ENCODE peak calls at places on chromosomes 13 and 19, in seven cellular contexts. One of them, this sample, is unnamed. For H3K9me3, the result is how much of the 10 kb centered on the place peaks cover.

GRCh38 chr19:44566984-44567383 is 37.5 kb upstream of the CEACAM20 start:
- DNase-seq in suprapubic skin: no peak
- DNase-seq in stomach: no peak
- DNase-seq in upper lobe of left lung: no peak
- DNase-seq in SK-N-SH: no peak
- DNase-seq in HepG2: no peak
- DNase-seq in H1: no peak
- DNase-seq in this sample: no peak

GRCh38 chr13:25276748-25277147 is 10.5 kb downstream of the MTMR6 start:
- DNase-seq in suprapubic skin: no peak
- DNase-seq in stomach: no peak
- DNase-seq in upper lobe of left lung: no peak
- DNase-seq in SK-N-SH: no peak
- DNase-seq in HepG2: no peak
- DNase-seq in H1: no peak
- DNase-seq in this sample: no peak

GRCh38 chr13:42355118-42355840 is 83.3 kb downstream of the AKAP11 start:
- DNase-seq in suprapubic skin: no peak
- DNase-seq in stomach: no peak
- DNase-seq in upper lobe of left lung: no peak
- DNase-seq in SK-N-SH: no peak
- DNase-seq in HepG2: no peak
- DNase-seq in H1: no peak
- DNase-seq in this sample: no peak

GRCh38 chr13:80753951-80754350 is 413.0 kb upstream of the SPRY2 start:
- DNase-seq in suprapubic skin: no peak
- DNase-seq in stomach: no peak
- DNase-seq in upper lobe of left lung: no peak
- DNase-seq in SK-N-SH: no peak
- DNase-seq in HepG2: no peak
- DNase-seq in H1: no peak
- DNase-seq in this sample: no peak

GRCh38 chr19:4970558-4971423 is 1.9 kb downstream of the KDM4B start:
- DNase-seq in suprapubic skin: no peak
- DNase-seq in stomach: peak
- DNase-seq in upper lobe of left lung: peak
- DNase-seq in SK-N-SH: peak
- DNase-seq in HepG2: peak
- DNase-seq in H1: no peak
- DNase-seq in this sample: peak

GRCh38 chr19:4499855-4500254 is 18.4 kb downstream of the PLIN4 start:
- DNase-seq in suprapubic skin: no peak
- DNase-seq in stomach: no peak
- DNase-seq in upper lobe of left lung: no peak
- DNase-seq in SK-N-SH: no peak
- DNase-seq in HepG2: no peak
- DNase-seq in H1: no peak
- DNase-seq in this sample: no peak

GRCh38 chr13:76630629-76631028 is 255.6 kb downstream of the KCTD12 start:
- DNase-seq in suprapubic skin: no peak
- DNase-seq in stomach: no peak
- DNase-seq in upper lobe of left lung: no peak
- DNase-seq in SK-N-SH: no peak
- DNase-seq in HepG2: no peak
- DNase-seq in H1: no peak
- DNase-seq in this sample: no peak

GRCh38 chr19:28569132-28570114 is 643.5 kb downstream of the UQCRFS1 start:
- DNase-seq in suprapubic skin: no peak
- DNase-seq in stomach: no peak
- DNase-seq in upper lobe of left lung: no peak
- DNase-seq in SK-N-SH: no peak
- DNase-seq in HepG2: no peak
- DNase-seq in H1: no peak
- DNase-seq in this sample: no peak

GRCh38 chr13:63944896-63945295 is 2529.2 kb upstream of the PCDH20 start:
- DNase-seq in suprapubic skin: no peak
- DNase-seq in stomach: no peak
- DNase-seq in upper lobe of left lung: no peak
- DNase-seq in SK-N-SH: no peak
- DNase-seq in HepG2: no peak
- DNase-seq in H1: no peak
- DNase-seq in this sample: no peak

DNA sequence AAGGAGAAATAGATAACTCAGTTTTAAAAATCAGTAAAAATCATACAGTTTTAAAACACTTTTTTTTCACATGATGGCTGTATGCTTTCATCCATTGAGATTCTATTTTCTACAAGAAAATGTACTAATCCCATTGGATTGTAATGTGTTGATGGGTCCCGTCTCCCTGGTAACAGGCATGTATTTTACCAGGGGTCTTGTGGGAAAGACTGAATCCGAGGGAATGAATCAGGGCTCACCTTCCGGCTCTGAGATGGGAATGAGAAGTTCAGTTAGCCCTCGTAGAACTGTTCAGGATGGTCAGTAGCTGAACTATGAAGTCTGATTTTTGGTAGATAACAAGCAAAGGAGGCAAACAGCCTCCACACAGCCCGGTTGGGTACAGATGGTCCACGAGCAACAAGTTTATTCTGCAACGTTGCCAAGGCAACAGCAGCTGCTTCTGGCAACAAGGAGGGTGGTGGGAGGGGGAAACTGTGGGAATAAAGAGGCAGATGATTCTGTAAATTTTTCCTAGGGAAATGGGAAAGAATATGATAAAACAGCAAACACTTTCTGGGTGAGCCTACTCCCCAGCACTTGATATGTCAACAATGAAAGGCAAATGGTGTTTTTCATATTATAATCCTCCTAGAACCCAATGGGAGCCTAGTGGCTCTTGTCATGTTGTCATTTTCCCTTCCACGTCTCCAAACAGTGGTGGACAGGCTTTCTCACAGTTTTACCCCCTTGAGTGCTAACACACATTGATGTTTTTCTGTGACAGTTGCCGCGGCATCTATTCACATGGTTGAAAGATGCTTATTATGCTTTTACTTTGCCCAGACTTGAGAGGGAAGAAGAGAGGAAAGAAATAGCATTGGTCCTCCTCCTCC is 12.4 kb upstream of the SIAH3 start:
- DNase-seq in suprapubic skin: no peak
- DNase-seq in stomach: no peak
- DNase-seq in upper lobe of left lung: no peak
- DNase-seq in SK-N-SH: peak
- DNase-seq in HepG2: no peak
- DNase-seq in H1: no peak
- DNase-seq in this sample: no peak
- TF ChIP-seq EP300 in suprapubic skin: no peak
- TF ChIP-seq EP300 in stomach: no peak
- TF ChIP-seq EP300 in upper lobe of left lung: no peak
- TF ChIP-seq EP300 in SK-N-SH: no peak
- TF ChIP-seq EP300 in HepG2: no peak
- TF ChIP-seq EP300 in H1: no peak
- TF ChIP-seq EP300 in this sample: no peak

GRCh38 chr19:58003153-58003828 is 671 bp upstream of the ZNF606 start:
- DNase-seq in suprapubic skin: no peak
- DNase-seq in stomach: no peak
- DNase-seq in upper lobe of left lung: no peak
- DNase-seq in SK-N-SH: no peak
- DNase-seq in HepG2: no peak
- DNase-seq in H1: no peak
- DNase-seq in this sample: no peak
- H3K9me3 ChIP-seq in suprapubic skin: under half
- H3K9me3 ChIP-seq in stomach: half or more
- H3K9me3 ChIP-seq in upper lobe of left lung: under half
- H3K9me3 ChIP-seq in SK-N-SH: under half
- H3K9me3 ChIP-seq in HepG2: half or more
- H3K9me3 ChIP-seq in H1: under half
- H3K9me3 ChIP-seq in this sample: under half

GRCh38 chr19:32933571-32933970 is 38.2 kb downstream of the CEP89 start:
- DNase-seq in suprapubic skin: no peak
- DNase-seq in stomach: no peak
- DNase-seq in upper lobe of left lung: no peak
- DNase-seq in SK-N-SH: no peak
- DNase-seq in HepG2: no peak
- DNase-seq in H1: no peak
- DNase-seq in this sample: no peak

GRCh38 chr19:32930567-32930966 is 41.2 kb downstream of the CEP89 start:
- DNase-seq in suprapubic skin: no peak
- DNase-seq in stomach: no peak
- DNase-seq in upper lobe of left lung: no peak
- DNase-seq in SK-N-SH: no peak
- DNase-seq in HepG2: no peak
- DNase-seq in H1: no peak
- DNase-seq in this sample: no peak

GRCh38 chr19:32924200-32924599 is 47.6 kb downstream of the CEP89 start:
- DNase-seq in suprapubic skin: no peak
- DNase-seq in stomach: no peak
- DNase-seq in upper lobe of left lung: no peak
- DNase-seq in SK-N-SH: no peak
- DNase-seq in HepG2: no peak
- DNase-seq in H1: no peak
- DNase-seq in this sample: peak

GRCh38 chr19:32928806-32929205 is 43.0 kb downstream of the CEP89 start:
- DNase-seq in suprapubic skin: no peak
- DNase-seq in stomach: no peak
- DNase-seq in upper lobe of left lung: no peak
- DNase-seq in SK-N-SH: no peak
- DNase-seq in HepG2: peak
- DNase-seq in H1: no peak
- DNase-seq in this sample: no peak
- TF ChIP-seq POLR2AphosphoS5 in suprapubic skin: no peak
- TF ChIP-seq POLR2AphosphoS5 in stomach: no peak
- TF ChIP-seq POLR2AphosphoS5 in upper lobe of left lung: no peak
- TF ChIP-seq POLR2AphosphoS5 in SK-N-SH: no peak
- TF ChIP-seq POLR2AphosphoS5 in HepG2: no peak
- TF ChIP-seq POLR2AphosphoS5 in H1: no peak
- TF ChIP-seq POLR2AphosphoS5 in this sample: no peak

DNA sequence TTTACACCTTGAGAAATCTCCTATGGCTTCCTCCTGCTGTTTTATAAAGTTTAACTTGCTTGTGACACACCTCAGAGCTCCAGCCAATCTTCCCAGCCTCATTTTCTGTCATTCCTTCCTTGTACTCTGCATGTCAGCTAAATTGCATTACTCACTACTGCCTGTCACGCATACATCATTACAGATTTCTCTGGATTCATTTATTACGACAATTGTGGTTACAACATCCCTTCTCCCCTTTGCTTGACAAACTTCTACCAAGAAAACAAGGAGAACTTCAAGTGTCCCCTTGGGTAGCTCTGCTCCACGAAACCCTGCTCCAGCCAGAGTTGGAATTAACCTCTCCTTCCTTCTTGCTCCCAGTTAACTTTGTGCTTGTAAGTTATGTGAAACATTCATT is 22.0 kb upstream of the GPR18 start:
- DNase-seq in suprapubic skin: no peak
- DNase-seq in stomach: no peak
- DNase-seq in upper lobe of left lung: no peak
- DNase-seq in SK-N-SH: no peak
- DNase-seq in HepG2: no peak
- DNase-seq in H1: no peak
- DNase-seq in this sample: peak
- TF ChIP-seq EP300 in suprapubic skin: peak
- TF ChIP-seq EP300 in stomach: no peak
- TF ChIP-seq EP300 in upper lobe of left lung: no peak
- TF ChIP-seq EP300 in SK-N-SH: no peak
- TF ChIP-seq EP300 in HepG2: no peak
- TF ChIP-seq EP300 in H1: no peak
- TF ChIP-seq EP300 in this sample: peak

DNA sequence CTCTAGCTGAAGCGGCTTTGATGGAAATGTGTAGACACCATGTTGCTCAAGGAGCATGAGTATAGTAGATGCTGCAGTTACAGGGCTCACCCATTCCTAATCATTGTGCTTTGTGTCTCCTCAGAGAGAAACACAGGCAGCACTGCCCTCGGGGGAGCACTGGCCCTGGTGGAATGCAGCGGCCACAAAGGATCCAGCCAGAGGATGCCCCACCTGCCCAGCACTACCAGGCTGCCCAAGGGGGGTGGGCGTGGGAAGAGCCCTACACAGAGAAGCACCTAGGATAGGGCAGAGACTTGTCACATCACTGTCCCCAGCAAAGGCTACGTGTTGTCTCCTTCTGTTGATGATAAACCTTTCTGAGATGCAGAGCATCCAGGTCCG is 9.0 kb downstream of the TUBA3C start:
- DNase-seq in suprapubic skin: no peak
- DNase-seq in stomach: no peak
- DNase-seq in upper lobe of left lung: no peak
- DNase-seq in SK-N-SH: no peak
- DNase-seq in HepG2: no peak
- DNase-seq in H1: no peak
- DNase-seq in this sample: no peak
- H3K9me3 ChIP-seq in suprapubic skin: under half
- H3K9me3 ChIP-seq in stomach: under half
- H3K9me3 ChIP-seq in upper lobe of left lung: under half
- H3K9me3 ChIP-seq in SK-N-SH: under half
- H3K9me3 ChIP-seq in HepG2: under half
- H3K9me3 ChIP-seq in H1: half or more
- H3K9me3 ChIP-seq in this sample: under half

GRCh38 chr19:47589824-47590223 is 16.9 kb upstream of the ZNF541 start:
- DNase-seq in suprapubic skin: no peak
- DNase-seq in stomach: no peak
- DNase-seq in upper lobe of left lung: no peak
- DNase-seq in SK-N-SH: no peak
- DNase-seq in HepG2: no peak
- DNase-seq in H1: no peak
- DNase-seq in this sample: no peak
- TF ChIP-seq POLR2AphosphoS5 in suprapubic skin: no peak
- TF ChIP-seq POLR2AphosphoS5 in stomach: no peak
- TF ChIP-seq POLR2AphosphoS5 in upper lobe of left lung: no peak
- TF ChIP-seq POLR2AphosphoS5 in SK-N-SH: no peak
- TF ChIP-seq POLR2AphosphoS5 in HepG2: no peak
- TF ChIP-seq POLR2AphosphoS5 in H1: no peak
- TF ChIP-seq POLR2AphosphoS5 in this sample: no peak

GRCh38 chr13:113207890-113208423 is 512 bp downstream of the PCID2 start:
- DNase-seq in suprapubic skin: no peak
- DNase-seq in stomach: no peak
- DNase-seq in upper lobe of left lung: peak
- DNase-seq in SK-N-SH: no peak
- DNase-seq in HepG2: peak
- DNase-seq in H1: no peak
- DNase-seq in this sample: peak
- TF ChIP-seq EP300 in suprapubic skin: no peak
- TF ChIP-seq EP300 in stomach: no peak
- TF ChIP-seq EP300 in upper lobe of left lung: no peak
- TF ChIP-seq EP300 in SK-N-SH: no peak
- TF ChIP-seq EP300 in HepG2: no peak
- TF ChIP-seq EP300 in H1: no peak
- TF ChIP-seq EP300 in this sample: no peak

GRCh38 chr19:11617207-11618062 is 20.2 kb downstream of the ZNF627 start:
- DNase-seq in suprapubic skin: no peak
- DNase-seq in stomach: no peak
- DNase-seq in upper lobe of left lung: no peak
- DNase-seq in SK-N-SH: no peak
- DNase-seq in HepG2: no peak
- DNase-seq in H1: no peak
- DNase-seq in this sample: no peak
- H3K9me3 ChIP-seq in suprapubic skin: under half
- H3K9me3 ChIP-seq in stomach: under half
- H3K9me3 ChIP-seq in upper lobe of left lung: under half
- H3K9me3 ChIP-seq in SK-N-SH: under half
- H3K9me3 ChIP-seq in HepG2: under half
- H3K9me3 ChIP-seq in H1: under half
- H3K9me3 ChIP-seq in this sample: under half

This sample was measured in transverse colon.